ENCODE peak calls at places on chromosomes 12 and 14, in ten cellular contexts. I, E, U, O, B, W, M, X, A and R are unnamed samples. For H3K9me3, the result is how much of the 10 kb centered on the place peaks cover.

GRCh38 chr14:74638066-74638465 is 26.0 kb upstream of the LTBP2 start:
- DNase-seq in X (no peak), W (no peak), U (no peak), O (peak), M (no peak), A (no peak), B (no peak), I (peak), E (no peak), R (no peak)

GRCh38 chr14:28671425-28671824 is 95.2 kb upstream of the FOXG1 start:
- DNase-seq in W (no peak), M (no peak), I (no peak), O (no peak), B (no peak), X (no peak), A (no peak), U (no peak), E (no peak), R (no peak)

GRCh38 chr12:64992641-64993040 is 128.5 kb downstream of the WIF1 start:
- DNase-seq in M (no peak), U (no peak), B (no peak), E (no peak), O (no peak), W (no peak), A (no peak), X (no peak), I (no peak), R (no peak)

GRCh38 chr12:50145439-50145838 is 21.7 kb downstream of the CERS5 start:
- DNase-seq in M (no peak), O (no peak), W (no peak), A (no peak), U (no peak), I (no peak), E (no peak), X (no peak), B (no peak), R (no peak)

GRCh38 chr12:1608783-1609119 is 14.4 kb upstream of the FBXL14 start:
- DNase-seq in U (no peak), O (no peak), I (no peak), E (no peak), X (peak), B (no peak), W (no peak), M (no peak), A (no peak), R (no peak)

GRCh38 chr12:89351489-89352241 is 636 bp downstream of the DUSP6 start:
- DNase-seq in M (no peak), W (peak), E (no peak), I (peak), O (peak), X (peak), A (no peak), B (no peak), U (no peak), R (peak)

GRCh38 chr12:753401-754237 is 1.2 kb downstream of the WNK1 start:
- DNase-seq in O (peak), X (peak), I (peak), W (peak), U (no peak), B (no peak), M (peak), A (peak), E (no peak), R (peak)

GRCh38 chr14:91205449-91205848 is 39.1 kb downstream of the GPR68 start:
- DNase-seq in U (no peak), A (no peak), M (no peak), W (no peak), I (no peak), O (peak), B (no peak), X (no peak), E (no peak), R (no peak)

GRCh38 chr12:133220521-133220920 is 15.2 kb downstream of the ANHX start:
- DNase-seq in O (no peak), U (no peak), B (no peak), M (no peak), W (no peak), I (no peak), E (no peak), X (no peak), A (no peak), R (no peak)

GRCh38 chr12:133225527-133225926 is 10.2 kb downstream of the ANHX start:
- DNase-seq in X (no peak), E (no peak), U (no peak), O (no peak), B (no peak), M (no peak), W (no peak), I (no peak), A (no peak), R (no peak)

GRCh38 chr12:133221241-133221640 is 14.4 kb downstream of the ANHX start:
- DNase-seq in E (no peak), B (no peak), M (no peak), A (no peak), O (no peak), W (no peak), I (no peak), X (no peak), U (no peak), R (no peak)

GRCh38 chr12:133226690-133227089 is 9.0 kb downstream of the ANHX start:
- DNase-seq in X (no peak), B (no peak), U (no peak), I (no peak), W (no peak), A (no peak), E (no peak), O (no peak), M (no peak), R (no peak)

DNA sequence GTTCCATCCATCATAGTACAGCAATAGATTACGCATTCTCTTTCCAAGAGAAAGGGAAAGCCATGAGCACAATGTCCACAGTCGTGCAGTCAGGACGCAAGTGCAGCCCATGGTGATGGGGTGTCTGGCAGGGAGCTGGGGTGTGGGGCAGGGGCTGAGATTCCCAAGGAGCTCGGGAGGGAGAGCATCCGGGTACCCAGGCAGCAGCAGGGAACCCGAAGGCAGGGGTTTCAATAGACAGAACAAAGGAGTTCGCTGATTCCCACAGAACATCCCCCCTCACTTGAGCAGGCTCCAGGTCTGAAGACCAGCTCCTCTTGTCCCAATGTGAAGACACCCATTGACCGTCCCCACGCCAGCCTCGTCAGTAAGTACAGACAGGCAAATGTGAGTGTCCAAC is 13.5 kb downstream of the ANHX start:
- DNase-seq in W (no peak), B (no peak), A (no peak), E (no peak), M (no peak), U (no peak), I (no peak), O (no peak), X (no peak), R (no peak)
- H3K9me3 ChIP-seq in W (under half), B (under half), A (half or more), E (under half), M (under half), U (half or more), I (under half), O (under half), X (under half), R (half or more)

DNA sequence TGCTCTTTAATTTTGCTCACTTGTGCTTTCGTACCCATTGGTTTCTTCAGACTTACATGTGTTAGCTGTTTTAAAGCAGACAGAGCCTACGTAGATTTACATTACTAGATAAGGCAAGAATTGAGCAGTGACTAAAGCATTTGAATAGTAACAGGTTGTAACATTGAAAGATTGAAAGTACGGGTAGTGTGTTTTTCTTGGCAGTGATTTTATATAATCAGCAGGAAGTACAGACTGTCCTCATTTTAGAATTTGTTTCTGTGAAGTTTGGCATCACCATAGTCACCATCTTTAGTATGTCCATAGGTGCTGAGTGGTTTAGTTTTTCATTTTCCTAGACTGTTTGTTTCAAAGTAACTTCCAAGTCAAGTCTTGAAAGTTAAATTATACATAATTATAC is 14.0 kb downstream of the RTRAF start:
- DNase-seq in E (no peak), A (no peak), X (no peak), M (no peak), O (no peak), I (no peak), W (no peak), U (no peak), B (no peak), R (no peak)
- TF ChIP-seq POLR2AphosphoS5 in E (no peak), A (no peak), X (peak), M (no peak), O (no peak), I (no peak), W (peak), U (no peak), B (no peak), R (peak)

GRCh38 chr12:106663385-106663784 is 80.6 kb downstream of the RFX4 start:
- DNase-seq in B (no peak), U (no peak), M (no peak), W (no peak), O (no peak), I (no peak), A (no peak), X (no peak), E (no peak), R (no peak)
- H3K9me3 ChIP-seq in B (under half), U (under half), M (under half), W (under half), O (under half), I (under half), A (under half), X (under half), E (under half), R (under half)

DNA sequence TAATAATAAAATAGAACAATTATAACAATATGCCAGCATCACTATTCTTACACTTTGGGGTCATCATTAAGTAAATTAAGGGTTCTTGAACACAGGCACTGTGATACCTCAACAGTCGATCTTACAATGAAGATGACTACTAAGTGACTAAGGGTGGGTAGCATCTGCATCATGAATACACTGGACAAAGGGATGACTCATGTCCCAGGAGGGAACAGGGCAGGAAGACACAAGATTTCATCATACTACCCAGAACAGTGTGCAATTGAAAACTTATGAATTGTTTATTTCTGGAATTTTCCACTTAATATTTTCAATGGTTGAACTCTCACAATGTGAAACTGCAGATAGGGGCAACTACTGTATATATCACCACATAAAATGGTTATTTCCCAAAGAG is 19.7 kb downstream of the TSPAN19 start:
- DNase-seq in B (peak), X (no peak), O (no peak), E (peak), U (peak), W (no peak), M (no peak), I (no peak), A (no peak), R (no peak)
- TF ChIP-seq POLR2AphosphoS5 in B (peak), X (no peak), O (no peak), E (no peak), U (no peak), W (no peak), M (no peak), I (no peak), A (no peak), R (no peak)

DNA sequence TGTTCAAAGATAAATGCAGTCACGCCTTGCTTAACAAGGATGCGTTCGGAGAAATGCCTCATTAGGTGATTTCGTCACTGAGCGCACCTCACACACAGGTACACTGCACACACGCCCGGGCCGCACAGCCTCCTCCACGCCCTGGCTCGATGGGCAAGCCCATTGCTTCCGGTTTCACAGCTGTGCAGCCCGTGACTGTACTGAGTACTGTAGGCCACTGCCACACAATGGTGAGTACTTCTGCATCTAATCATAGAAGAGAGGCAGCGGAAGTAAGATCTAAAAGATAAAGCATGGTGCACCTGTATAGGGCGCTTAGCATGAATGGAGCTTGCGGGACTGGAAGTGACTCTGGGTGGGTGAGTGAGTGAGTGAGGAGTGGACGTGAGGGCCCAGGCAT is 4.3 kb downstream of the RIMBP2 start:
- DNase-seq in O (no peak), I (no peak), E (no peak), X (no peak), W (peak), M (no peak), B (no peak), A (no peak), U (no peak), R (peak)
- H3K9me3 ChIP-seq in O (under half), I (under half), E (under half), X (under half), W (under half), M (under half), B (under half), A (under half), U (under half), R (under half)

DNA sequence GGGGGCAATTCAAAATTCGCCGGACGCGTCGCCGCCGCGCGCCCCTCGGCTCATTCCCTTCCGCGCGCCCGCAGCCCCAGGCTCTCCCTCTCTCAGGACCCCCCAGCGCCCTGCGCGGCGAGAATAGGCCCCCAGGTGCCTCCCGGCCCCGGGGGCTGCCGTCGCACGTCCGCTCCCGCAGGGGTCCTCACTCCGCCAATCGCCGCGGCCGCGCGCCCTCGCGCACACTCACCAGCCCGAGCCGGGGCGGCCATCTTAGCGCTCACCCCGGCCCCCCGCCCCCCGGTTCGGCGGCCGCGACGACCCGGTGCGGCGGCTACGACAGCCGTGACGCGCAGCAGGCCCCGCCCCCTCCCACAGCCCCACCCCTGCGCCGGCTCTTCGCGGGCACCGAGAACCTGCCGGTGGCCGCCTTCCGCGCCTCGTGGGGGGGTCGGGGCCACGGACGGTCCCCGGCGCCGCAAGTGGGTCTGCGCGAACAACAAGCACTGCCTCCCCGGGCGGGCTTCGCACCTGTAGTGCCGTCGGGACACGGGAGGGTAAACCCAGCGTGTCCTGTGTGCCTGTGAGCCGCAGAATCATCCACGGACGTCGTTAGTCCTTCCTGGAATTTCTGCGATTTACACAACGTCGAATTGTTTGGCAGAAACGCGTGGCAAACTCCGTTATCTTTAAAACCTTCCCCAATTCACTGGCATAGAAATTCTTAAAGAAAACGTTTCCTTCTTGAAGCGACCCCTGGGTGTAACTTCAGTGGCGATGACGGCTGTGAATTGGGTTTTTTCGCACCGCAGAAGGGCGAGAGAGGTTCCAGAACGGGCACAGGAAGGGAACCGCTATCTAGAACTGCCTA is 2.5 kb downstream of the USP44 start:
- DNase-seq in B (no peak), I (peak), A (no peak), U (no peak), O (peak), M (peak), X (peak), W (peak), E (no peak), R (peak)
- TF ChIP-seq POLR2AphosphoS5 in B (no peak), I (no peak), A (peak), U (no peak), O (peak), M (no peak), X (no peak), W (no peak), E (no peak), R (no peak)

GRCh38 chr14:38211258-38211735 is 3.6 kb downstream of the SSTR1 start:
- DNase-seq in U (no peak), E (no peak), I (no peak), W (no peak), B (no peak), X (no peak), O (no peak), M (no peak), A (no peak), R (no peak)
- H3K9me3 ChIP-seq in U (under half), E (under half), I (under half), W (under half), B (under half), X (under half), O (under half), M (under half), A (under half), R (under half)